ENCODE peak calls at places on chromosomes 7 and 10, in five cellular contexts. One of them, this sample, is unnamed.

GRCh38 chr7:47085491-47086275 is 496.2 kb downstream of the TNS3 start:
- DNase-seq in NCI-H2171 treated with DMSO at 0.1 percent for 48 hours: no peak
- DNase-seq in activated CD4-positive, alpha-beta T cell treated with anti-CD3 and anti-CD28 coated beads, Interleukin-2, amount 50 U/mL, for 48 hours: no peak
- DNase-seq in lung: no peak
- DNase-seq in activated gamma-delta T cell treated with Interleukin-2 at 50 U/mL for 16 hours: no peak
- DNase-seq in this sample: no peak

GRCh38 chr10:80131499-80131901 is 1.0 kb upstream of the PLAC9 start:
- DNase-seq in NCI-H2171 treated with DMSO at 0.1 percent for 48 hours: no peak
- DNase-seq in activated CD4-positive, alpha-beta T cell treated with anti-CD3 and anti-CD28 coated beads, Interleukin-2, amount 50 U/mL, for 48 hours: no peak
- DNase-seq in lung: no peak
- DNase-seq in activated gamma-delta T cell treated with Interleukin-2 at 50 U/mL for 16 hours: no peak
- DNase-seq in this sample: no peak

GRCh38 chr10:77101416-77101815 is 536.2 kb downstream of the KCNMA1 start:
- DNase-seq in NCI-H2171 treated with DMSO at 0.1 percent for 48 hours: no peak
- DNase-seq in activated CD4-positive, alpha-beta T cell treated with anti-CD3 and anti-CD28 coated beads, Interleukin-2, amount 50 U/mL, for 48 hours: no peak
- DNase-seq in lung: no peak
- DNase-seq in activated gamma-delta T cell treated with Interleukin-2 at 50 U/mL for 16 hours: no peak
- DNase-seq in this sample: no peak

GRCh38 chr10:92124524-92125168 is 166.2 kb downstream of the CPEB3 start:
- DNase-seq in NCI-H2171 treated with DMSO at 0.1 percent for 48 hours: no peak
- DNase-seq in activated CD4-positive, alpha-beta T cell treated with anti-CD3 and anti-CD28 coated beads, Interleukin-2, amount 50 U/mL, for 48 hours: no peak
- DNase-seq in lung: peak; percentile 44
- DNase-seq in activated gamma-delta T cell treated with Interleukin-2 at 50 U/mL for 16 hours: no peak
- DNase-seq in this sample: no peak

GRCh38 chr10:101305241-101306230 is 48.4 kb upstream of the BTRC start:
- DNase-seq in NCI-H2171 treated with DMSO at 0.1 percent for 48 hours: no peak
- DNase-seq in activated CD4-positive, alpha-beta T cell treated with anti-CD3 and anti-CD28 coated beads, Interleukin-2, amount 50 U/mL, for 48 hours: no peak
- DNase-seq in lung: no peak
- DNase-seq in activated gamma-delta T cell treated with Interleukin-2 at 50 U/mL for 16 hours: no peak
- DNase-seq in this sample: no peak

GRCh38 chr7:143325215-143325614 is 9.3 kb downstream of the CLCN1 start:
- DNase-seq in NCI-H2171 treated with DMSO at 0.1 percent for 48 hours: no peak
- DNase-seq in activated CD4-positive, alpha-beta T cell treated with anti-CD3 and anti-CD28 coated beads, Interleukin-2, amount 50 U/mL, for 48 hours: no peak
- DNase-seq in lung: no peak
- DNase-seq in activated gamma-delta T cell treated with Interleukin-2 at 50 U/mL for 16 hours: no peak
- DNase-seq in this sample: no peak

GRCh38 chr10:124792998-124793352 is 1.3 kb upstream of the EEF1AKMT2 start:
- DNase-seq in NCI-H2171 treated with DMSO at 0.1 percent for 48 hours: no peak
- DNase-seq in activated CD4-positive, alpha-beta T cell treated with anti-CD3 and anti-CD28 coated beads, Interleukin-2, amount 50 U/mL, for 48 hours: no peak
- DNase-seq in lung: no peak
- DNase-seq in activated gamma-delta T cell treated with Interleukin-2 at 50 U/mL for 16 hours: no peak
- DNase-seq in this sample: no peak

GRCh38 chr7:129094501-129094900 is 39.6 kb upstream of the TNPO3 start:
- DNase-seq in NCI-H2171 treated with DMSO at 0.1 percent for 48 hours: no peak
- DNase-seq in activated CD4-positive, alpha-beta T cell treated with anti-CD3 and anti-CD28 coated beads, Interleukin-2, amount 50 U/mL, for 48 hours: no peak
- DNase-seq in lung: no peak
- DNase-seq in activated gamma-delta T cell treated with Interleukin-2 at 50 U/mL for 16 hours: no peak
- DNase-seq in this sample: no peak

GRCh38 chr7:102004831-102005230 is 187.4 kb downstream of the CUX1 start:
- DNase-seq in NCI-H2171 treated with DMSO at 0.1 percent for 48 hours: no peak
- DNase-seq in activated CD4-positive, alpha-beta T cell treated with anti-CD3 and anti-CD28 coated beads, Interleukin-2, amount 50 U/mL, for 48 hours: no peak
- DNase-seq in lung: no peak
- DNase-seq in activated gamma-delta T cell treated with Interleukin-2 at 50 U/mL for 16 hours: no peak
- DNase-seq in this sample: no peak

GRCh38 chr10:80596391-80597257 is 58.9 kb downstream of the SH2D4B start:
- DNase-seq in NCI-H2171 treated with DMSO at 0.1 percent for 48 hours: peak; percentile 22
- DNase-seq in activated CD4-positive, alpha-beta T cell treated with anti-CD3 and anti-CD28 coated beads, Interleukin-2, amount 50 U/mL, for 48 hours: peak; percentile 25
- DNase-seq in lung: no peak
- DNase-seq in activated gamma-delta T cell treated with Interleukin-2 at 50 U/mL for 16 hours: peak; percentile 11
- DNase-seq in this sample: peak; percentile 25

GRCh38 chr10:104277785-104278184 is 8.8 kb downstream of the GSTO2 start:
- DNase-seq in NCI-H2171 treated with DMSO at 0.1 percent for 48 hours: no peak
- DNase-seq in activated CD4-positive, alpha-beta T cell treated with anti-CD3 and anti-CD28 coated beads, Interleukin-2, amount 50 U/mL, for 48 hours: no peak
- DNase-seq in lung: no peak
- DNase-seq in activated gamma-delta T cell treated with Interleukin-2 at 50 U/mL for 16 hours: no peak
- DNase-seq in this sample: no peak

GRCh38 chr10:62590305-62590704 is 214.2 kb upstream of the ADO start:
- DNase-seq in NCI-H2171 treated with DMSO at 0.1 percent for 48 hours: no peak
- DNase-seq in activated CD4-positive, alpha-beta T cell treated with anti-CD3 and anti-CD28 coated beads, Interleukin-2, amount 50 U/mL, for 48 hours: no peak
- DNase-seq in lung: no peak
- DNase-seq in activated gamma-delta T cell treated with Interleukin-2 at 50 U/mL for 16 hours: no peak
- DNase-seq in this sample: no peak

GRCh38 chr10:94725871-94726270 is 36.6 kb upstream of the CYP2C19 start:
- DNase-seq in NCI-H2171 treated with DMSO at 0.1 percent for 48 hours: no peak
- DNase-seq in activated CD4-positive, alpha-beta T cell treated with anti-CD3 and anti-CD28 coated beads, Interleukin-2, amount 50 U/mL, for 48 hours: no peak
- DNase-seq in lung: no peak
- DNase-seq in activated gamma-delta T cell treated with Interleukin-2 at 50 U/mL for 16 hours: no peak
- DNase-seq in this sample: no peak

GRCh38 chr10:111093741-111094380 is 17.0 kb downstream of the ADRA2A start:
- DNase-seq in NCI-H2171 treated with DMSO at 0.1 percent for 48 hours: no peak
- DNase-seq in activated CD4-positive, alpha-beta T cell treated with anti-CD3 and anti-CD28 coated beads, Interleukin-2, amount 50 U/mL, for 48 hours: no peak
- DNase-seq in lung: no peak
- DNase-seq in activated gamma-delta T cell treated with Interleukin-2 at 50 U/mL for 16 hours: no peak
- DNase-seq in this sample: no peak